ENCODE peak calls at places on chromosomes 13 and 19, in ten cellular contexts. U is uterus, K is GM13977, Y is AG09319, W is choroid plexus epithelial cell, H is Calu3, A is mucosa of descending colon, Z is esophagus squamous epithelium, S is AG04450, N is bronchial epithelial cell. V is an unnamed sample.

GRCh38 chr19:49512970-49513745 is 697 bp downstream of the FCGRT start:
- DNase-seq in U (peak; percentile 70), Z (no peak), H (peak; percentile 54), K (peak; percentile 62), N (no peak), S (no peak), Y (no peak), A (peak; percentile 83), W (peak; percentile 39), V (no peak)

GRCh38 chr19:53576941-53577653 is 39.2 kb downstream of the ZNF331 start:
- DNase-seq in N (no peak), U (no peak), S (no peak), W (no peak), A (peak; percentile 2), K (no peak), Y (no peak), Z (no peak), H (no peak), V (no peak)

GRCh38 chr13:92164822-92165221 is 766.4 kb downstream of the GPC5 start:
- DNase-seq in Z (no peak), Y (no peak), W (no peak), U (no peak), N (no peak), K (no peak), A (no peak), H (no peak), S (no peak), V (no peak)

GRCh38 chr13:48505597-48506091 is 27.2 kb downstream of the RCBTB2 start:
- DNase-seq in N (peak; percentile 30), U (no peak), S (peak; percentile 8), K (peak; percentile 63), A (no peak), W (no peak), H (no peak), Y (peak; percentile 75), Z (no peak), V (no peak)

GRCh38 chr13:75305057-75305456 is 176.9 kb downstream of the TBC1D4 start:
- DNase-seq in Z (no peak), A (no peak), H (no peak), U (no peak), S (no peak), N (no peak), W (peak; percentile 49), K (no peak), Y (no peak), V (no peak)

GRCh38 chr19:1904385-1905070 is 671 bp upstream of the ADAT3 start:
- DNase-seq in N (peak; percentile 79), K (peak; percentile 78), H (peak; percentile 77), Z (no peak), S (no peak), A (no peak), W (peak; percentile 40), Y (no peak), U (peak; percentile 59), V (no peak)

GRCh38 chr19:27676334-27676733 is 1536.6 kb downstream of the UQCRFS1 start:
- DNase-seq in U (no peak), A (no peak), K (no peak), Z (no peak), W (no peak), H (no peak), N (no peak), S (no peak), Y (no peak), V (no peak)

GRCh38 chr13:42600943-42601342 is 27.0 kb downstream of the TNFSF11 start:
- DNase-seq in S (no peak), H (no peak), Z (no peak), K (no peak), Y (no peak), A (no peak), N (peak; percentile 52), U (no peak), W (no peak), V (no peak)

DNA sequence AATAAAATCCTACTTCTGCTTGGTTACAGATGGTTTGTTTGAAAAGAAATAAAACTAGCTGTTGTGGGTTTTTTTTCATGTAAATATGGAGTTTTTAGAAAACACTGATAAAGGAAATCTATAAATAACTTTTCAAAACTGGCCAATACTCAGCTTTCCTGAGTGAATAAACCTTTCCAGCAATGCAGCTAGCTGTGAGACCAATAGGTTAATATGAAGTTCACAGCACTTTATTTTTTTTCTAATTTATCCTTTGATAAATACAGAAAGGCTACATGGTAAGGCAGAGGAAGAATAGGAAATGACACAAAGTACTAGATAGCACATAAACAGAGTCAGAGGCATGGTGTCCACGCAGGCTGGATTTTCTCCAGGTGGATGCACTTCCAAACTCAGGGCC is 154.0 kb downstream of the COG6 start:
- DNase-seq in H (no peak), S (no peak), K (no peak), W (no peak), N (no peak), Y (no peak), Z (no peak), A (no peak), U (no peak), V (no peak)
- TF ChIP-seq CTCF in H (no peak), S (no peak), K (no peak), W (no peak), N (no peak), Y (no peak), Z (no peak), A (no peak), U (no peak), V (no peak)

DNA sequence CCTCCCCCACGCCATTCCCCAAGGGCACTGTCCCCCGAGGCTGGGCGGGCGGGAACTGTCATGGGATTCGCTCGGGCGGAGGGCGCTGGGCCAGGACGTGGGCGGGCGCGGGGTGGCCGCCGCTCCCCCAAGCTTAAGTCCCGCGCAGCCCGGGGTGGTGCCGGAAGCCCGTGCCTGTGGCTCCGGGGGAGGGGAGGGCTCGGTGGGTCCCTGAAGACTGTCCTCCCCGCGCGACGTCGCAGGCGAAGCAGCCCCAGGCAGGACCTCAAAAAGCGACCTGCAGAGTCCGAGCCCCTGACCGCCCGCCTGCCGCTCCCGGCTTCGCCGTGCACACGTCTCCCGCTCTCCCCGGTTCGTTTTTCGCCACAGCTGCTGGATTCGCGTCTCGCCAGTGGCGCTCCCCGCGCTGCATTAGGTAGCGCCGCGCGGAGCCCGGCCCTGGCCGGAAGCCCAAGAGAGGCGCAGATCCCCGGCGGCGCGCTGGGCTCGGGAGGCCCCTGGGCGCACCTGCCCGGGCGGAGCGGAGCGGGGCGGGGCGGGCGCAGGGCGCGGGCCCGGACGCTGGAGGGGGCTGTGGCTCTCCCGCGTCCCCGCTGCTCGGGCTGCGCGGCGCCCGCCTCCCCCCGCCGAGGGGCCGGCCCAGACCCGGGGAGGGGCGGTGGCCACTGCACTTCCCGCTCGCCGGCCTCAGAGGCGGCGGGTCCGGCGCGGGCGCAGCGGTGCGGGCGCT is at the start of gene FARP1:
- DNase-seq in N (peak; percentile 38), H (peak; percentile 77), W (peak; percentile 69), S (no peak), Z (no peak), Y (peak; percentile 37), U (peak; percentile 55), A (peak; percentile 82), K (peak; percentile 73), V (peak; percentile 70)
- TF ChIP-seq CTCF in N (peak; percentile 27), H (no peak), W (no peak), S (peak; percentile 15), Z (peak; percentile 51), Y (peak; percentile 12), U (no peak), A (peak; percentile 57), K (peak; percentile 25), V (peak; percentile 30)

DNA sequence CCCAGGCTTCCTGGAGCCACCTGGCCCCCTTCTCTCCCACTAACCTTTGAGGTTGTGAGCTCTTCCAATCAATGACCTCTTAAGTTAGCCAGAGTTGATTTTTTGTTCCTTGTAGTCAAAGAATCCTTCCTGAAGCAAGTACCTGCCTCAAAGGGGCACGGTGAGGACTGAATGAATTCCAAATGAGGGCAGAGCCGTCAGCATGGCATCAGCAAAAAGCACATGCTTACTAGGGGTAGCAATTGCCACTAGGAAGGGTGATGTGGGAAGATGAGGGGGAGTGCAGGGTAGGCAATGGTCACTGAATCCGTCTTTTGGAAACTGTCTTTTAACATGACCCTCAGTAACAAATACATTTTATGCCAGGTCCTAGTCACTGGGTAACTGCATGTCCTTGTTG is 15.6 kb upstream of the DHRS12 start:
- DNase-seq in K (no peak), S (no peak), Y (no peak), Z (no peak), A (no peak), H (no peak), W (no peak), N (no peak), U (no peak), V (no peak)
- TF ChIP-seq CTCF in K (no peak), S (no peak), Y (no peak), Z (no peak), A (no peak), H (no peak), W (no peak), N (no peak), U (no peak), V (no peak)

GRCh38 chr13:24921881-24922280 is 157.9 kb downstream of the RNF17 start:
- DNase-seq in S (no peak), N (no peak), A (no peak), H (no peak), Y (no peak), W (no peak), U (no peak), K (no peak), Z (no peak), V (no peak)

GRCh38 chr13:24925318-24926231 is 161.6 kb downstream of the RNF17 start:
- DNase-seq in S (no peak), N (no peak), W (no peak), A (no peak), U (no peak), Z (no peak), H (no peak), K (no peak), Y (no peak), V (no peak)

GRCh38 chr13:24921003-24921402 is 157.0 kb downstream of the RNF17 start:
- DNase-seq in Y (no peak), A (no peak), N (no peak), Z (no peak), W (no peak), H (no peak), U (no peak), S (no peak), K (no peak), V (no peak)

GRCh38 chr13:24923305-24923640 is 159.3 kb downstream of the RNF17 start:
- DNase-seq in S (peak; percentile 47), H (no peak), Y (peak; percentile 58), Z (no peak), A (no peak), K (peak; percentile 77), U (no peak), N (no peak), W (peak; percentile 88), V (peak; percentile 65)

DNA sequence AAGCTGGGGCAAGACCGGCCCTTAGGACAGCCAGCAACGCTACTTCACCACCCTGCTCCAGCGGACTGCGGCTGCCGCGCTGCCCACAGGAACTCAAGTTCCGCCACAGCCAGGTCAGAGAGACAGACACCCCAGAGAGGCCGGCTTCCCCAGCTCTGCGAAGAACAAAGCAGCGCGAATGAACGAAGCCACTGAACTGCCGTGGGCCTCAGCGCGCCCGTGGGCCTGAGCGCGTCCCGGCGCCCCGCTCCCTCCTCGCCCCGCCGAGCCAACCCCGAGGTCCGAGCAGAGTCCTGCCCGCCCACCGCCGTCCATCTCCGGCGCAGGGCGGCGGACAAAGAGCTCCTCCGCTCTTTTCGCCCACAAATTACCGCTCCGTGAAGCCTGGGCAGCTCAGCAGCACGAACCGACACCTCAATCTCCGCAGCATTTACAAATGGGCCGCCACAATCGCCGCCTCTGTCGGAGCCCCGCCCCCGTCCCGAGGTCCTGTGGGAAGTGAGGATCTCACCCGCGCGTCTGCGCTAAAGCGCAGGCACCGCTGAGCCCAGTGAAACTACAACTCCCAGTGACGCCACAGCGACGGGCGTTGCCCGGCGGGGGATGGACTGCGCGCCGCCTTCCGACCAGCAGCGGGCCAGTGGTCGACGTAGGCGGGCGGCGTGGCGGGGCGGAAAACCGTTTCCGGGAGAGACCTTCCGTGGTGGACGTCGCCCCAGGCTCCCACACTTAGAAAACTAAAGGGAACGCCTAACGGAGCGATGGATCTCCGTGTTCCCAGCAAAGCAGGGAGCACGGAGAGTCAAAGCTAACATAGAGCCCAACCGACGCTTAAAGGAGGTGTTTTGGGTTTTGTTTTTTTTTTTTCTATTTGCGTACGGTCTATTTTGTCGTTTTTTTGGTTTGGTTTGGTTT is 158.7 kb downstream of the RNF17 start:
- DNase-seq in Y (peak; percentile 93), H (peak; percentile 92), W (peak; percentile 99), Z (peak; percentile 93), S (peak; percentile 93), A (peak; percentile 99), N (peak; percentile 93), U (peak; percentile 96), K (peak; percentile 92), V (peak; percentile 97)
- TF ChIP-seq CTCF in Y (no peak), H (no peak), W (no peak), Z (no peak), S (no peak), A (peak; percentile 18), N (peak; percentile 17), U (no peak), K (no peak), V (no peak)

V was measured in MCF 10A.